ENCODE peak calls at places on chromosome 18, in six cellular contexts. L is coronary artery, F is endodermal cell, S is transverse colon, R is Panc1, X is stomach. E is an unnamed sample.

GRCh38 chr18:59479776-59480175 is 120.7 kb upstream of the LMAN1 start:
- DNase-seq in L (no peak), F (no peak), S (no peak), R (no peak), X (no peak), E (no peak)

GRCh38 chr18:80154293-80154692 is 45.2 kb downstream of the ADNP2 start:
- DNase-seq in L (no peak), F (peak; percentile 73), S (no peak), R (no peak), X (no peak), E (no peak)

GRCh38 chr18:28651298-28651697 is 474.4 kb upstream of the CDH2 start:
- DNase-seq in L (no peak), F (no peak), S (no peak), R (no peak), X (no peak), E (no peak)

GRCh38 chr18:6708880-6709279 is 20.6 kb upstream of the ARHGAP28 start:
- DNase-seq in L (no peak), F (no peak), S (no peak), R (no peak), X (no peak), E (no peak)

GRCh38 chr18:49014605-49015267 is 64.0 kb upstream of the SMAD7 start:
- DNase-seq in L (peak; percentile 46), F (no peak), S (no peak), R (no peak), X (no peak), E (no peak)

GRCh38 chr18:63505566-63506335 is 29.0 kb downstream of the SERPINB5 start:
- DNase-seq in L (no peak), F (peak; percentile 87), S (peak; percentile 28), R (peak; percentile 7), X (no peak), E (no peak)

GRCh38 chr18:32920796-32921787 is 148.3 kb upstream of the KLHL14 start:
- DNase-seq in L (no peak), F (no peak), S (no peak), R (peak; percentile 71), X (no peak), E (peak; percentile 76)

GRCh38 chr18:78801011-78801410 is 178.6 kb upstream of the SALL3 start:
- DNase-seq in L (no peak), F (no peak), S (no peak), R (no peak), X (no peak), E (no peak)

GRCh38 chr18:78624646-78625279 is 354.9 kb upstream of the SALL3 start:
- DNase-seq in L (no peak), F (peak; percentile 77), S (no peak), R (no peak), X (peak; percentile 21), E (no peak)

DNA sequence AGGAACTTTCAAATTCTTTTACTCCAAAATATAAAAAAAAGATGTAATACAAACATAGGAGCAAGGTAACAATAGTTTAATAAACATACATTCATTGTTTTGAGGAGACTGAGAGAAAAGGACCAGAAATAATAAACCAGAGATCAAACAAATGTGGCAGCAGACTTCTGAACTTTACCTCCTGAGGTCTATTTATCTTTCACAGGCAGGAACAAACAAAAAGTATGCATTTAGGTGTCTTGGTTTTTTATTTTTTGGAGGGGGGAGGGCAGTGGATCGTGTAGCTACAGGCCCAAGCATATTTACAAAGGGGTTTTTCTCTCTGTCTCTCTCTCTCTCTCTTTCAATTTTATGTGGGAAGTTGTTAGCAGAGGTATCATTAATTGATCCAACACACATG is 5.6 kb downstream of the PPP4R1 start:
- DNase-seq in L (no peak), F (no peak), S (no peak), R (no peak), X (no peak), E (no peak)
- H3K4me3 ChIP-seq in L (no peak overlapping the region), F (no peak overlapping the region), S (no peak overlapping the region), R (no peak overlapping the region), X (no peak overlapping the region), E (no peak overlapping the region)

GRCh38 chr18:833197-833596 is 21.2 kb upstream of the YES1 start:
- DNase-seq in L (no peak), F (no peak), S (no peak), R (no peak), X (no peak), E (no peak)

GRCh38 chr18:829432-829831 is 17.4 kb upstream of the YES1 start:
- DNase-seq in L (no peak), F (no peak), S (no peak), R (no peak), X (no peak), E (no peak)

GRCh38 chr18:834086-834720 is 22.2 kb upstream of the YES1 start:
- DNase-seq in L (no peak), F (no peak), S (no peak), R (no peak), X (no peak), E (no peak)

GRCh38 chr18:830315-830901 is 18.4 kb upstream of the YES1 start:
- DNase-seq in L (no peak), F (peak; percentile 74), S (no peak), R (no peak), X (no peak), E (no peak)

GRCh38 chr18:832085-832681 is 20.1 kb upstream of the YES1 start:
- DNase-seq in L (no peak), F (peak; percentile 93), S (peak; percentile 65), R (no peak), X (peak; percentile 32), E (no peak)
- H3K27ac ChIP-seq in L (no peak overlapping the region), F (no peak overlapping the region), S (no peak overlapping the region), R (no peak overlapping the region), X (no peak overlapping the region), E (no peak overlapping the region)

DNA sequence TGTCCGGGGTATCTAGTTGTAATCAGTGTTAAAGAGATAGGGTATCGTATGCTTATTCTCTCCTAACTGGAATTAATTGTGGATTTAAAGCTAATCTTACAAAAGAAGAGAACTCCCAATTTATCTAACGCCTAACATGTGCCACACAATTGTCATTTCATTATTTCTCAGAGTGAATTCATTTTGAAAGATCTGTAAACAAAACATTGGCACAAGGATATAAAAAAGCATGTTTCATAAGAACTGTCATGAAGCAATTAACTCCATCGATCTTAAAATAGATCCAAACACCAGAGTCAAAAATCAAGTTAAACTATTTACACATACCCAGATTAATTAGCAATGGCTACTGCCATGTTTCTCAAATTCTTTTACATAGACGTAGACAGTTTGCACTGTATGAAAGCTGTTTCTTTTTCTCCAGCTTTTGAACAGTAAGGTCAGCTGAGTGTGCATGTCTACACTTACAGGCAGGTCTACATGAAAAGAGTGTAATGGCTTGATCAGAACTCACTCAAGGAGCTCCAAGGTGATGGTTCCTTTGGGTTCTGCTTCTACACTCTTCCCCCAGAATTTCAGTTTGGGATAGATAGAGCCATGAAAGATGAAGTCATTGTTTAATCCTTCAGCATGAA is 38.8 kb downstream of the CABYR start:
- DNase-seq in L (no peak), F (no peak), S (no peak), R (no peak), X (no peak), E (no peak)
- TF ChIP-seq CTCF in L (no peak), F (no peak), S (no peak), R (no peak), X (no peak), E (no peak)

DNA sequence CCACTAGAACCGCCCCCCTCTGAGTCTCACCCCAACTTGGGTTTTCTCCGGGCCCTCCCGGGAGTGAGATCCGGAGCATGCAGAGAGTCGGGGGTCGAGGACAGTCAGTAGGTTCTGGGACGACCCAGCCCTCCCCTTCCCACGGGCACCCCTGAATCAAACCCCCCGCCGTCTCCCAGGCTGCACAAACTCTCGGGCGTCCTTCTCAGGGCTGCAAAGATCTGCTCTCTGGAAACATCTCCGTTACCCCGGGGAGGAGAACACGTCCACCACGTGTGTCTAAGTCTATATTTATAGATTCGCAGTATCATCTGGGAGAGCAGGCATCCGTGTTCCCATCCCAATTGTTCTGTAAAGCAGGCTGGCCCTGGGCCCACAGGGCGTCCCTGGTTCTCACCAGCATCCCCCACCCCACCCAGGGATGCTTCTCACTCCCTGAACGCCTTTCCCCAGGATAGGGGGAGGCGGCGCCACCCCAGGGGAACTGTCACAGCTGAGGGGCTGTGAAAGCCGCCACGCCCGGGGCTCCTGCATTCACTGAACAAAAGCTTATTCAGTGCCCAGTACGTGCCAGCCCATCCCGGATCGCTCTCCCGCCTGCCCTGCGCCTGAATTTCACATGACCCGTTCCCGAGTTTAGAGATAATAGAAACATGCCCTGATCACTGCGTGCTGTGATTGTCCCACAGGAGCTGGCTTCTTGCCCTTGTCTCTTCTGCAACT is 796 bp upstream of the DIPK1C start:
- DNase-seq in L (no peak), F (no peak), S (no peak), R (no peak), X (no peak), E (no peak)
- H3K4me3 ChIP-seq in L (peak overlapping the region; percentile 68), F (no peak overlapping the region), S (no peak overlapping the region), R (no peak overlapping the region), X (no peak overlapping the region), E (no peak overlapping the region)

E was measured in AG04450.